ENCODE peak calls at places on chromosomes 2 and 18, in six cellular contexts. One of them, this sample, is unnamed.

GRCh38 chr2:39508243-39508642 is 71.2 kb upstream of the MAP4K3 start:
- DNase-seq in endothelial cell of umbilical vein: no peak
- DNase-seq in WTC11: no peak
- DNase-seq in K562: no peak
- DNase-seq in HepG2: no peak
- DNase-seq in H1: no peak
- DNase-seq in this sample: no peak

GRCh38 chr2:6877402-6878305 is at the start of gene RSAD2:
- DNase-seq in endothelial cell of umbilical vein: peak; percentile 37
- DNase-seq in WTC11: no peak
- DNase-seq in K562: no peak
- DNase-seq in HepG2: peak; percentile 31
- DNase-seq in H1: no peak
- DNase-seq in this sample: no peak

GRCh38 chr2:3059111-3059990 is 318.3 kb downstream of the EIPR1 start:
- DNase-seq in endothelial cell of umbilical vein: no peak
- DNase-seq in WTC11: no peak
- DNase-seq in K562: no peak
- DNase-seq in HepG2: no peak
- DNase-seq in H1: no peak
- DNase-seq in this sample: no peak

GRCh38 chr2:8573942-8574195 is 108.0 kb upstream of the ID2 start:
- DNase-seq in endothelial cell of umbilical vein: no peak
- DNase-seq in WTC11: no peak
- DNase-seq in K562: no peak
- DNase-seq in HepG2: peak; percentile 62
- DNase-seq in H1: no peak
- DNase-seq in this sample: no peak

GRCh38 chr2:120349125-120349921 is 3.4 kb downstream of the INHBB start:
- DNase-seq in endothelial cell of umbilical vein: no peak
- DNase-seq in WTC11: no peak
- DNase-seq in K562: no peak
- DNase-seq in HepG2: no peak
- DNase-seq in H1: no peak
- DNase-seq in this sample: no peak

GRCh38 chr2:203687161-203687560 is 19.3 kb upstream of the CD28 start:
- DNase-seq in endothelial cell of umbilical vein: no peak
- DNase-seq in WTC11: no peak
- DNase-seq in K562: no peak
- DNase-seq in HepG2: no peak
- DNase-seq in H1: no peak
- DNase-seq in this sample: no peak

GRCh38 chr2:80363951-80364350 is 59.4 kb upstream of the LRRTM1 start:
- DNase-seq in endothelial cell of umbilical vein: no peak
- DNase-seq in WTC11: no peak
- DNase-seq in K562: no peak
- DNase-seq in HepG2: no peak
- DNase-seq in H1: no peak
- DNase-seq in this sample: no peak

GRCh38 chr2:170917219-170917851 is 11.7 kb upstream of the GORASP2 start:
- DNase-seq in endothelial cell of umbilical vein: no peak
- DNase-seq in WTC11: peak; percentile 49
- DNase-seq in K562: no peak
- DNase-seq in HepG2: no peak
- DNase-seq in H1: no peak
- DNase-seq in this sample: no peak

GRCh38 chr18:41982942-41983660 is 28.1 kb downstream of the PIK3C3 start:
- DNase-seq in endothelial cell of umbilical vein: peak; percentile 30
- DNase-seq in WTC11: no peak
- DNase-seq in K562: no peak
- DNase-seq in HepG2: no peak
- DNase-seq in H1: no peak
- DNase-seq in this sample: no peak

GRCh38 chr2:240949791-240950705 is 43.9 kb downstream of the CROCC2 start:
- DNase-seq in endothelial cell of umbilical vein: no peak
- DNase-seq in WTC11: no peak
- DNase-seq in K562: no peak
- DNase-seq in HepG2: no peak
- DNase-seq in H1: no peak
- DNase-seq in this sample: no peak

GRCh38 chr2:55365303-55365702 is 54.4 kb downstream of the CCDC88A start:
- DNase-seq in endothelial cell of umbilical vein: peak; percentile 69
- DNase-seq in WTC11: no peak
- DNase-seq in K562: no peak
- DNase-seq in HepG2: no peak
- DNase-seq in H1: no peak
- DNase-seq in this sample: no peak

GRCh38 chr2:121771976-121772742 is 16.7 kb downstream of the TSN start:
- DNase-seq in endothelial cell of umbilical vein: peak; percentile 76
- DNase-seq in WTC11: no peak
- DNase-seq in K562: peak; percentile 2
- DNase-seq in HepG2: peak; percentile 28
- DNase-seq in H1: no peak
- DNase-seq in this sample: no peak

GRCh38 chr2:217837001-217837491 is 165.7 kb downstream of the TNS1 start:
- DNase-seq in endothelial cell of umbilical vein: no peak
- DNase-seq in WTC11: peak; percentile 63
- DNase-seq in K562: peak; percentile 21
- DNase-seq in HepG2: peak; percentile 17
- DNase-seq in H1: no peak
- DNase-seq in this sample: no peak

GRCh38 chr2:140654565-140654964 is 1476.3 kb downstream of the LRP1B start:
- DNase-seq in endothelial cell of umbilical vein: no peak
- DNase-seq in WTC11: no peak
- DNase-seq in K562: no peak
- DNase-seq in HepG2: no peak
- DNase-seq in H1: no peak
- DNase-seq in this sample: no peak

GRCh38 chr2:37865640-37866039 is 59.4 kb upstream of the RMDN2 start:
- DNase-seq in endothelial cell of umbilical vein: no peak
- DNase-seq in WTC11: no peak
- DNase-seq in K562: no peak
- DNase-seq in HepG2: no peak
- DNase-seq in H1: no peak
- DNase-seq in this sample: no peak

GRCh38 chr18:39345321-39345720 is 1779.7 kb upstream of the CELF4 start:
- DNase-seq in endothelial cell of umbilical vein: no peak
- DNase-seq in WTC11: no peak
- DNase-seq in K562: no peak
- DNase-seq in HepG2: no peak
- DNase-seq in H1: no peak
- DNase-seq in this sample: no peak

GRCh38 chr2:105950521-105951389 is 206.0 kb downstream of the NCK2 start:
- DNase-seq in endothelial cell of umbilical vein: peak; percentile 6
- DNase-seq in WTC11: peak; percentile 25
- DNase-seq in K562: no peak
- DNase-seq in HepG2: no peak
- DNase-seq in H1: peak; percentile 23
- DNase-seq in this sample: no peak

GRCh38 chr18:75880913-75881504 is 453.5 kb upstream of the SMIM21 start:
- DNase-seq in endothelial cell of umbilical vein: no peak
- DNase-seq in WTC11: no peak
- DNase-seq in K562: no peak
- DNase-seq in HepG2: no peak
- DNase-seq in H1: no peak
- DNase-seq in this sample: no peak

GRCh38 chr2:144004742-144005141 is 515.2 kb downstream of the ZEB2 start:
- DNase-seq in endothelial cell of umbilical vein: no peak
- DNase-seq in WTC11: no peak
- DNase-seq in K562: no peak
- DNase-seq in HepG2: no peak
- DNase-seq in H1: no peak
- DNase-seq in this sample: no peak

GRCh38 chr2:128448331-128449225 is 129.9 kb upstream of the HS6ST1 start:
- DNase-seq in endothelial cell of umbilical vein: no peak
- DNase-seq in WTC11: no peak
- DNase-seq in K562: no peak
- DNase-seq in HepG2: no peak
- DNase-seq in H1: no peak
- DNase-seq in this sample: no peak

GRCh38 chr18:23071285-23071684 is 64.0 kb upstream of the CABLES1 start:
- DNase-seq in endothelial cell of umbilical vein: no peak
- DNase-seq in WTC11: no peak
- DNase-seq in K562: no peak
- DNase-seq in HepG2: no peak
- DNase-seq in H1: no peak
- DNase-seq in this sample: no peak

GRCh38 chr2:238513346-238513745 is 86.6 kb downstream of the ASB1 start:
- DNase-seq in endothelial cell of umbilical vein: peak; percentile 36
- DNase-seq in WTC11: peak; percentile 80
- DNase-seq in K562: peak; percentile 63
- DNase-seq in HepG2: peak; percentile 68
- DNase-seq in H1: no peak
- DNase-seq in this sample: peak; percentile 64

GRCh38 chr2:132037527-132038178 is 124.1 kb downstream of the ANKRD30BL start:
- DNase-seq in endothelial cell of umbilical vein: peak; percentile 3
- DNase-seq in WTC11: peak; percentile 65
- DNase-seq in K562: peak; percentile 8
- DNase-seq in HepG2: no peak
- DNase-seq in H1: peak; percentile 27
- DNase-seq in this sample: no peak

GRCh38 chr2:1881502-1881901 is 137.2 kb upstream of the PXDN start:
- DNase-seq in endothelial cell of umbilical vein: no peak
- DNase-seq in WTC11: no peak
- DNase-seq in K562: no peak
- DNase-seq in HepG2: no peak
- DNase-seq in H1: no peak
- DNase-seq in this sample: no peak

GRCh38 chr2:8418721-8419120 is 263.1 kb upstream of the ID2 start:
- DNase-seq in endothelial cell of umbilical vein: no peak
- DNase-seq in WTC11: no peak
- DNase-seq in K562: no peak
- DNase-seq in HepG2: no peak
- DNase-seq in H1: no peak
- DNase-seq in this sample: no peak

GRCh38 chr18:23591011-23591410 is 4.7 kb upstream of the NPC1 start:
- DNase-seq in endothelial cell of umbilical vein: no peak
- DNase-seq in WTC11: no peak
- DNase-seq in K562: no peak
- DNase-seq in HepG2: no peak
- DNase-seq in H1: no peak
- DNase-seq in this sample: peak; percentile 47

GRCh38 chr18:22432672-22433137 is 15.0 kb upstream of the CTAGE1 start:
- DNase-seq in endothelial cell of umbilical vein: peak; percentile 93
- DNase-seq in WTC11: no peak
- DNase-seq in K562: peak; percentile 40
- DNase-seq in HepG2: no peak
- DNase-seq in H1: no peak
- DNase-seq in this sample: peak; percentile 71

GRCh38 chr2:38499921-38500634 is 102.7 kb downstream of the HNRNPLL start:
- DNase-seq in endothelial cell of umbilical vein: no peak
- DNase-seq in WTC11: peak; percentile 55
- DNase-seq in K562: no peak
- DNase-seq in HepG2: no peak
- DNase-seq in H1: no peak
- DNase-seq in this sample: no peak

GRCh38 chr2:26988165-26988879 is 17.9 kb downstream of the MAPRE3 start:
- DNase-seq in endothelial cell of umbilical vein: no peak
- DNase-seq in WTC11: no peak
- DNase-seq in K562: no peak
- DNase-seq in HepG2: no peak
- DNase-seq in H1: no peak
- DNase-seq in this sample: no peak
- TF ChIP-seq JUN in endothelial cell of umbilical vein: no peak
- TF ChIP-seq JUN in WTC11: no peak
- TF ChIP-seq JUN in K562: no peak
- TF ChIP-seq JUN in HepG2: no peak
- TF ChIP-seq JUN in H1: no peak
- TF ChIP-seq JUN in this sample: no peak

GRCh38 chr2:207746131-207746530 is 23.6 kb downstream of the FZD5 start:
- DNase-seq in endothelial cell of umbilical vein: peak; percentile 65
- DNase-seq in WTC11: peak; percentile 55
- DNase-seq in K562: peak; percentile 49
- DNase-seq in HepG2: peak; percentile 85
- DNase-seq in H1: no peak
- DNase-seq in this sample: peak; percentile 81
- TF ChIP-seq JUN in endothelial cell of umbilical vein: no peak
- TF ChIP-seq JUN in WTC11: no peak
- TF ChIP-seq JUN in K562: no peak
- TF ChIP-seq JUN in HepG2: peak; percentile 46
- TF ChIP-seq JUN in H1: no peak
- TF ChIP-seq JUN in this sample: no peak

GRCh38 chr2:71886241-71886640 is 261.4 kb downstream of the CYP26B1 start:
- DNase-seq in endothelial cell of umbilical vein: peak; percentile 21
- DNase-seq in WTC11: no peak
- DNase-seq in K562: no peak
- DNase-seq in HepG2: no peak
- DNase-seq in H1: no peak
- DNase-seq in this sample: no peak

GRCh38 chr2:71891155-71891554 is 256.5 kb downstream of the CYP26B1 start:
- DNase-seq in endothelial cell of umbilical vein: no peak
- DNase-seq in WTC11: no peak
- DNase-seq in K562: no peak
- DNase-seq in HepG2: no peak
- DNase-seq in H1: no peak
- DNase-seq in this sample: no peak

GRCh38 chr2:71887196-71887595 is 260.5 kb downstream of the CYP26B1 start:
- DNase-seq in endothelial cell of umbilical vein: no peak
- DNase-seq in WTC11: no peak
- DNase-seq in K562: no peak
- DNase-seq in HepG2: no peak
- DNase-seq in H1: no peak
- DNase-seq in this sample: no peak

GRCh38 chr2:71889991-71890684 is 257.5 kb downstream of the CYP26B1 start:
- DNase-seq in endothelial cell of umbilical vein: no peak
- DNase-seq in WTC11: no peak
- DNase-seq in K562: no peak
- DNase-seq in HepG2: no peak
- DNase-seq in H1: no peak
- DNase-seq in this sample: no peak

DNA sequence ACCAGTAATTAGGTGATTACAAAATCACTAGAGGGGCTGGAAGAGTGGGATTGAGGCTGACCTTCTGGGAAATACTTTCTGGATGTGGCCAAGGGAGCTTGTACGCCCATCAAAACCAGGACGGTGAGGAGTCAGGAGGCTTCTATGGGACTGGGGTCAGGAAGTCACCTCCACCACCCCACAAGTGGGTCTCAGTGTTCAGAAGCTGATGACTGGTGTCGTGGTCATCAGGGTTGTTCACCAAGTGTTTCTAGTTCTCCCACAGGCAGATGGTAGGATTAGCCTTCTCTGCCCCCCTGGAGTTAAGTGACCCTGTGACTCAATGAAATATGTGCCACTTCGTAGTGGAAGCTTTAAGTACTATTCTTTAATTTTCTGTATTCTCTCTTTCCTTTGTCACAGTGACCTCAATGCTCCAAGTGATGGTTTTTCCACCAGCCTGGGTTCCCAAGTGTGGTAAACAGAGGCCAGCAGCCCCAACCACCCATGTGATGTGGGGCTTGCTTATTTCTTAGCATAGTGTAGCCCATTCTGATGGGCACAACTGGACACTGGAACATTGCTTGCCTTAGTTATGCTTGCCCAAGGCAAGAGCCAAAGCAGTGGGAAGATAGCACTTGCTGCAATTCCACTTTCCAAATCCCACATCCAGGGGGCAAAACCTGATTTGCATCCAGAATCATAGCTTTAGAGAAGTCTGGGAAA is 258.8 kb downstream of the CYP26B1 start:
- DNase-seq in endothelial cell of umbilical vein: no peak
- DNase-seq in WTC11: no peak
- DNase-seq in K562: no peak
- DNase-seq in HepG2: no peak
- DNase-seq in H1: no peak
- DNase-seq in this sample: no peak
- TF ChIP-seq JUN in endothelial cell of umbilical vein: no peak
- TF ChIP-seq JUN in WTC11: no peak
- TF ChIP-seq JUN in K562: no peak
- TF ChIP-seq JUN in HepG2: no peak
- TF ChIP-seq JUN in H1: no peak
- TF ChIP-seq JUN in this sample: no peak

GRCh38 chr2:160091381-160091780 is 29.0 kb upstream of the PLA2R1 start:
- DNase-seq in endothelial cell of umbilical vein: no peak
- DNase-seq in WTC11: no peak
- DNase-seq in K562: no peak
- DNase-seq in HepG2: no peak
- DNase-seq in H1: no peak
- DNase-seq in this sample: no peak
- TF ChIP-seq JUN in endothelial cell of umbilical vein: no peak
- TF ChIP-seq JUN in WTC11: no peak
- TF ChIP-seq JUN in K562: no peak
- TF ChIP-seq JUN in HepG2: no peak
- TF ChIP-seq JUN in H1: no peak
- TF ChIP-seq JUN in this sample: no peak